ENCODE peak calls at places on chromosomes 11 and 22, in ten cellular contexts. T, E, N, Y, Q, B, H, F, C and R are unnamed samples.

GRCh38 chr11:65571940-65572339 is 398 bp upstream of the FAM89B start:
- DNase-seq in T (no peak), E (no peak), N (peak; percentile 80), Y (peak; percentile 87), Q (no peak), B (no peak), H (no peak), F (no peak), C (no peak), R (no peak)

GRCh38 chr11:57203359-57203758 is 21.6 kb downstream of the LRRC55 start:
- DNase-seq in T (no peak), E (peak; percentile 66), N (no peak), Y (peak; percentile 23), Q (no peak), B (peak; percentile 90), H (no peak), F (no peak), C (no peak), R (no peak)

GRCh38 chr11:116275634-116276033 is 497.2 kb downstream of the BUD13 start:
- DNase-seq in T (no peak), E (no peak), N (no peak), Y (no peak), Q (no peak), B (no peak), H (no peak), F (no peak), C (no peak), R (no peak)

GRCh38 chr11:69880041-69880802 is 61.0 kb upstream of the FGF3 start:
- DNase-seq in T (no peak), E (no peak), N (no peak), Y (no peak), Q (peak; percentile 43), B (peak; percentile 46), H (peak; percentile 56), F (no peak), C (no peak), R (no peak)

GRCh38 chr11:116641561-116642045 is 131.2 kb downstream of the BUD13 start:
- DNase-seq in T (no peak), E (peak; percentile 86), N (peak; percentile 38), Y (peak; percentile 81), Q (peak; percentile 41), B (no peak), H (no peak), F (peak; percentile 32), C (peak; percentile 17), R (no peak)

GRCh38 chr22:39674536-39674935 is 104.0 kb downstream of the CACNA1I start:
- DNase-seq in T (no peak), E (no peak), N (no peak), Y (no peak), Q (no peak), B (no peak), H (no peak), F (no peak), C (no peak), R (no peak)

GRCh38 chr22:47192106-47192650 is 429.7 kb downstream of the TBC1D22A start:
- DNase-seq in T (no peak), E (no peak), N (no peak), Y (no peak), Q (peak; percentile 72), B (peak; percentile 52), H (peak; percentile 69), F (no peak), C (no peak), R (peak; percentile 70)

GRCh38 chr11:124882339-124883071 is 15.2 kb downstream of the ROBO4 start:
- DNase-seq in T (no peak), E (no peak), N (no peak), Y (peak; percentile 30), Q (no peak), B (no peak), H (no peak), F (no peak), C (no peak), R (no peak)

GRCh38 chr11:64891215-64891848 is 12.9 kb upstream of the EHD1 start:
- DNase-seq in T (no peak), E (no peak), N (no peak), Y (no peak), Q (peak; percentile 58), B (no peak), H (no peak), F (no peak), C (no peak), R (no peak)

GRCh38 chr22:26466196-26466595 is 17.4 kb downstream of the HPS4 start:
- DNase-seq in T (no peak), E (no peak), N (no peak), Y (no peak), Q (no peak), B (no peak), H (no peak), F (no peak), C (no peak), R (no peak)

GRCh38 chr11:120057595-120058581 is 80.0 kb downstream of the TRIM29 start:
- DNase-seq in T (peak; percentile 18), E (no peak), N (no peak), Y (peak; percentile 88), Q (peak; percentile 56), B (no peak), H (no peak), F (peak; percentile 2), C (no peak), R (peak; percentile 82)

GRCh38 chr11:41612415-41612814 is 153.0 kb upstream of the LRRC4C start:
- DNase-seq in T (no peak), E (no peak), N (no peak), Y (peak; percentile 62), Q (no peak), B (no peak), H (no peak), F (no peak), C (no peak), R (no peak)

GRCh38 chr11:122232985-122233384 is 117.0 kb upstream of the BLID start:
- DNase-seq in T (no peak), E (no peak), N (no peak), Y (no peak), Q (no peak), B (no peak), H (no peak), F (no peak), C (no peak), R (no peak)

GRCh38 chr11:112588252-112588668 is 327.6 kb upstream of the PLET1 start:
- DNase-seq in T (peak; percentile 43), E (peak; percentile 69), N (peak; percentile 72), Y (peak; percentile 94), Q (no peak), B (peak; percentile 88), H (no peak), F (peak; percentile 83), C (peak; percentile 46), R (no peak)

DNA sequence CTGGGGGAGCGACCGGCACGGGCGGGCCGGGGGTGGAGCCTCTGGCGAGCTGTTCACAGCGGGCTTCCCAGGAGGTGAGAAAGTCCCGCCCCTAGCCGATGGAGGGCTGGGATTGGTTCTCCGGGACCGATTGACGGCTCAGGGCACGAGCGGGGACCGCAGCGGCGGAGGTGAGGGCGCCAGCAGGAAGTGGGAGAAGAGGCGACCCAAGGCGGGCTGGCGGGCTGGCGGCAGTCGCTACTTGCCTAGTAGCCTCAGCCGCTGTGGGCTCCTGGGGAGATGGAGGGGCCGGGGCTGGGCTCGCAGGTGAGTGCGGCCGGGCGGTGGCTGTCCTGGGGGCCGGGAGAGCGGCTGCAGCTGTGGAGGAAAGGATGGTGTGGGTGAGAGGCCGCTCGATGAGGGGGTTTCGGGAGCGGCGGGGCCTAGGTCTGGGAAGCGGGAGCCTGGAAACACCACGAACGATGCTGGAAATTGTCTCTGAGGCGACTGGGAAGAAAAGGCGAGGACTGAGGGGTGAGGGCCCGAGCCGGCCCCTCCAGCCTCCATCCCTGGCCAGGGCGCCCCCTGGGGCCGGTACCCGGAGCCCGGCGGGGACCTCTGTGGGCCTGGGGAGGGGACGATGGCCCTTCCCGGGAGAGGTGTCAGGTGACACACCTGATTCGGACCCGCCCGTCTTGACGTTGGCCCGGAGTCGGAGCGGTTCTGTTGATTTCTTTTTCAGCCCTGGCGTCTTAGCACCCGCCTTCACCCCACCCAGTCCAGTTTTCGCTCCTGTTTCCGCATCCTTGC is at the start of gene ZDHHC13:
- DNase-seq in T (peak; percentile 91), E (peak; percentile 99), N (peak; percentile 96), Y (peak; percentile 97), Q (peak; percentile 96), B (peak; percentile 95), H (peak; percentile 99), F (peak; percentile 80), C (peak; percentile 72), R (no peak)
- TF ChIP-seq POLR2AphosphoS5 in T (no peak), E (peak; percentile 54), N (peak; percentile 15), Y (peak; percentile 87), Q (peak; percentile 27), B (no peak), H (peak; percentile 81), F (peak; percentile 82), C (peak; percentile 64), R (peak; percentile 46)

DNA sequence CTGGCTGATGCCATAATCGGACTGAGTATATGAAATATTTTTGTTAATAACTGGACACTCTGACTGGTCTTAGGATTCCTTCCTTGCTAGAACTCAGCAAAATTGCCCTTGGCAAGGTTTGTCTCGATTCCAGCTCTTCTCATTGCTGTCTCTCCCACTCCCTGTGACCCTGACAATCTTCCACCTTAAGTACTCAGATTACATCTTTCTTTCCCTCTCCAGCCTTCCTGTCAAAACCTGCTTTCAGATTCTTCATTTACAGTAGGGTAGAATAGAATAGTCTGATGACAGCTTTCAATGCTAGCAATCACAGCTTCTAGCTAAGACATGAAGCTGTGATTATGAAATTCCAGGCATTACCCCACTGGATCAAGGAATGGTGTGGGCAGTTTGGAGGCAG is 39.2 kb upstream of the LMO2 start:
- DNase-seq in T (peak; percentile 37), E (no peak), N (no peak), Y (no peak), Q (no peak), B (no peak), H (no peak), F (no peak), C (no peak), R (no peak)
- H3K27ac ChIP-seq in T (peak overlapping the region; percentile 93), E (no peak overlapping the region), N (no peak overlapping the region), Y (no peak overlapping the region), Q (peak overlapping the region; percentile 74), B (peak overlapping the region; percentile 78), H (peak overlapping the region; percentile 91), F (no peak overlapping the region), C (no peak overlapping the region), R (peak overlapping the region; percentile 72)

DNA sequence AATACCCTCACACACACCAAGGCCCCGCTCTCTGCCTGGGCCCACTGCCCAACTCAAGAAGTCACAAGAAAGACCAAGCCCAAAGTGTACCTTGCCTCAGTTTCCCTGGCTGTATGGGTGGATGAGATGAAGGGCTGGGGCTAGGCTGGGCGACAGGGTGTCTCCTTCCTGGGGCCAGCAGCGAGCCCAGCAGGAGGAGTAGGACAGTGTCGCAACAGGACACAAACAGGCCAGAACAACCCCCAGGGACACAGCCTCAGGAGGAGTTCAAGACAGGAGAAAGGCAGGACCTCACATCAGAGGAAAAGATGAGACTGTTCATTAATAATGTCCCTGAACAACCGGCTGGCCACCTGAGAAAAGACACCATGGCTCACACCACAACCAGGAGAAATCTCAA is 13.3 kb downstream of the CSNK1E start:
- DNase-seq in T (no peak), E (no peak), N (no peak), Y (no peak), Q (no peak), B (no peak), H (no peak), F (no peak), C (no peak), R (no peak)
- H3K4me1 ChIP-seq in T (peaks cover 9% of the 10 kb centered on the region), E (no peaks in the 10 kb centered on the region), N (peaks cover 3% of the 10 kb centered on the region), Y (peaks cover 35% of the 10 kb centered on the region), Q (peaks cover 33% of the 10 kb centered on the region), B (no peaks in the 10 kb centered on the region), H (peaks cover 35% of the 10 kb centered on the region), F (no peaks in the 10 kb centered on the region), C (peaks cover 8% of the 10 kb centered on the region), R (peaks cover 55% of the 10 kb centered on the region)

GRCh38 chr11:1852885-1853284 is at the start of gene LSP1:
- DNase-seq in T (no peak), E (no peak), N (no peak), Y (no peak), Q (peak; percentile 85), B (no peak), H (peak; percentile 95), F (no peak), C (no peak), R (no peak)
- TF ChIP-seq POLR2AphosphoS5 in T (no peak), E (no peak), N (no peak), Y (no peak), Q (no peak), B (no peak), H (peak; percentile 86), F (no peak), C (no peak), R (no peak)